ENCODE peak calls at places on chromosomes 5 and 9, in four cellular contexts. F, E, H and Q are unnamed samples.
A peak's percentile ranks its signal among the peaks of the same experiment; 100 is the strongest.

GRCh38 chr9:124522121-124523098 is 15.2 kb upstream of the NR5A1 start:
- DNase-seq in E (no peak), H (no peak), F (no peak), Q (peak; percentile 82)

GRCh38 chr5:38039091-38039490 is 199.2 kb upstream of the GDNF start:
- DNase-seq in F (no peak), E (no peak), H (no peak), Q (no peak)

GRCh38 chr9:88106492-88106891 is 31.8 kb downstream of the SPATA31C2 start:
- DNase-seq in F (no peak), E (peak; percentile 7), H (no peak), Q (no peak)

GRCh38 chr5:169798438-169798837 is 161.4 kb downstream of the DOCK2 start:
- DNase-seq in H (no peak), E (no peak), F (no peak), Q (no peak)

GRCh38 chr5:150611026-150611425 is 29.4 kb upstream of the SYNPO start:
- DNase-seq in E (no peak), H (no peak), F (no peak), Q (no peak)

GRCh38 chr5:80781356-80781755 is 126.6 kb upstream of the DHFR start:
- DNase-seq in F (no peak), H (no peak), E (no peak), Q (no peak)

GRCh38 chr9:3941758-3942157 is 358.1 kb downstream of the GLIS3 start:
- DNase-seq in F (no peak), E (no peak), H (no peak), Q (no peak)

GRCh38 chr5:139472410-139473030 is 1.7 kb downstream of the SMIM33 start:
- DNase-seq in H (no peak), F (no peak), E (no peak), Q (no peak)

GRCh38 chr9:122394265-122395242 is 23.7 kb downstream of the PTGS1 start:
- DNase-seq in H (no peak), E (no peak), F (no peak), Q (peak; percentile 50)

GRCh38 chr5:61342066-61342465 is 10.0 kb downstream of the ZSWIM6 start:
- DNase-seq in F (no peak), E (no peak), H (no peak), Q (no peak)

GRCh38 chr9:81632599-81632998 is 56.7 kb downstream of the TLE1 start:
- DNase-seq in H (no peak), F (no peak), E (no peak), Q (no peak)

GRCh38 chr5:143554918-143555477 is 151.5 kb upstream of the NR3C1 start:
- DNase-seq in H (no peak), F (no peak), E (no peak), Q (no peak)

GRCh38 chr9:137974746-137975526 is 97.4 kb downstream of the CACNA1B start:
- DNase-seq in H (no peak), E (no peak), F (no peak), Q (no peak)

GRCh38 chr9:128297221-128297773 is 21.2 kb downstream of the SWI5 start:
- DNase-seq in F (no peak), H (no peak), E (no peak), Q (no peak)

GRCh38 chr5:147911427-147911826 is 5.1 kb upstream of the C5orf46 start:
- DNase-seq in F (no peak), H (no peak), E (no peak), Q (no peak)